ENCODE peak calls at places on chromosomes 2 and 18, in nine cellular contexts. J is PC-3, X is pancreas, A is A549, B is endodermal cell, C is GM20000, O is fibroblast of lung, U is K562, K is fibroblast of pulmonary artery. Y is an unnamed sample.

GRCh38 chr2:11450791-11451190 is 15.2 kb downstream of the E2F6 start:
- DNase-seq in J (no peak), O (no peak), A (no peak), U (no peak), X (no peak), K (no peak), B (no peak), C (no peak), Y (no peak)

GRCh38 chr2:1588994-1589611 is 155.2 kb downstream of the PXDN start:
- DNase-seq in U (no peak), J (no peak), K (no peak), A (no peak), X (no peak), C (no peak), O (no peak), B (peak), Y (peak)

GRCh38 chr2:49770919-49771318 is 616.6 kb upstream of the FSHR start:
- DNase-seq in A (no peak), B (peak), X (peak), O (no peak), K (peak), C (peak), U (no peak), J (peak), Y (peak)

GRCh38 chr2:177315303-177315887 is 50.9 kb upstream of the NFE2L2 start:
- DNase-seq in O (peak), U (no peak), J (no peak), K (no peak), B (peak), C (no peak), A (no peak), X (no peak), Y (no peak)

GRCh38 chr2:196939381-196939780 is 12.9 kb upstream of the PGAP1 start:
- DNase-seq in K (peak), O (peak), J (peak), A (no peak), B (no peak), C (no peak), X (no peak), U (no peak), Y (peak)

GRCh38 chr2:70745276-70745675 is 22.7 kb downstream of the ADD2 start:
- DNase-seq in B (no peak), K (no peak), C (no peak), O (no peak), U (no peak), A (no peak), J (no peak), X (no peak), Y (no peak)

GRCh38 chr2:234910186-234910679 is 41.6 kb upstream of the SH3BP4 start:
- DNase-seq in K (no peak), J (no peak), X (no peak), B (no peak), U (no peak), O (no peak), C (no peak), A (no peak), Y (no peak)

GRCh38 chr2:14273650-14274049 is 358.9 kb upstream of the LRATD1 start:
- DNase-seq in B (no peak), U (no peak), K (no peak), X (no peak), O (no peak), J (no peak), A (no peak), C (no peak), Y (no peak)

GRCh38 chr2:190159453-190159852 is 96.9 kb upstream of the MSTN start:
- DNase-seq in A (no peak), J (no peak), X (no peak), O (peak), C (no peak), U (no peak), K (peak), B (no peak), Y (peak)

GRCh38 chr18:44654555-44654954 is 26.1 kb upstream of the SETBP1 start:
- DNase-seq in J (peak), C (no peak), U (no peak), B (no peak), K (peak), X (no peak), A (no peak), O (peak), Y (peak)

GRCh38 chr18:31566576-31567306 is 24.9 kb upstream of the TTR start:
- DNase-seq in U (no peak), X (no peak), J (peak), K (no peak), B (no peak), O (no peak), A (no peak), C (no peak), Y (no peak)

GRCh38 chr18:45467307-45467706 is 148.0 kb upstream of the SLC14A2 start:
- DNase-seq in J (no peak), C (no peak), A (no peak), U (no peak), K (no peak), O (no peak), X (no peak), B (no peak), Y (no peak)

GRCh38 chr2:239238839-239239606 is 161.8 kb downstream of the HDAC4 start:
- DNase-seq in C (no peak), A (no peak), X (no peak), O (no peak), U (no peak), B (peak), K (no peak), J (no peak), Y (no peak)

GRCh38 chr2:15494877-15495276 is 66.3 kb downstream of the NBAS start:
- DNase-seq in C (no peak), X (no peak), B (no peak), O (no peak), K (no peak), A (no peak), J (no peak), U (no peak), Y (no peak)

GRCh38 chr2:1658394-1659151 is 85.7 kb downstream of the PXDN start:
- DNase-seq in X (no peak), A (no peak), J (no peak), U (no peak), K (no peak), B (peak), C (no peak), O (no peak), Y (no peak)

GRCh38 chr2:155382781-155383180 is 684.3 kb downstream of the KCNJ3 start:
- DNase-seq in O (no peak), B (no peak), C (no peak), X (no peak), U (no peak), A (no peak), J (no peak), K (no peak), Y (no peak)

GRCh38 chr2:241692448-241692847 is 5.8 kb upstream of the DTYMK start:
- DNase-seq in K (peak), A (no peak), B (no peak), O (peak), X (no peak), J (peak), U (no peak), C (no peak), Y (peak)

GRCh38 chr18:23387265-23387664 is 65.8 kb upstream of the RIOK3 start:
- DNase-seq in J (no peak), B (peak), X (no peak), O (no peak), A (no peak), K (no peak), C (no peak), U (no peak), Y (no peak)

GRCh38 chr2:14975401-14975800 is 342.9 kb downstream of the LRATD1 start:
- DNase-seq in O (peak), U (no peak), X (no peak), C (no peak), K (no peak), B (no peak), J (peak), A (no peak), Y (no peak)

GRCh38 chr2:1082456-1083205 is 132.0 kb downstream of the SNTG2 start:
- DNase-seq in C (no peak), K (no peak), J (no peak), O (no peak), B (peak), X (no peak), U (no peak), A (no peak), Y (no peak)

GRCh38 chr2:126996378-126996699 is 97.6 kb downstream of the TEX51 start:
- DNase-seq in K (no peak), B (no peak), X (no peak), O (no peak), U (no peak), C (no peak), J (no peak), A (no peak), Y (no peak)

GRCh38 chr2:126999342-126999741 is 100.7 kb downstream of the TEX51 start:
- DNase-seq in J (no peak), B (no peak), A (no peak), K (no peak), U (no peak), O (no peak), X (no peak), C (no peak), Y (no peak)

GRCh38 chr2:126994340-126994777 is 95.7 kb downstream of the TEX51 start:
- DNase-seq in U (peak), B (no peak), J (no peak), A (no peak), K (no peak), C (no peak), X (no peak), O (no peak), Y (no peak)

GRCh38 chr2:126998486-126998885 is 99.8 kb downstream of the TEX51 start:
- DNase-seq in K (no peak), C (no peak), A (no peak), X (no peak), J (no peak), O (no peak), U (no peak), B (no peak), Y (no peak)

GRCh38 chr2:126995652-126996377 is 97.1 kb downstream of the TEX51 start:
- DNase-seq in O (no peak), U (no peak), X (no peak), C (no peak), J (no peak), K (no peak), A (no peak), B (no peak), Y (no peak)
- TF ChIP-seq CTCF in O (no peak), U (no peak), X (no peak), C (no peak), J (no peak), K (no peak), A (no peak), B (no peak), Y (no peak)

DNA sequence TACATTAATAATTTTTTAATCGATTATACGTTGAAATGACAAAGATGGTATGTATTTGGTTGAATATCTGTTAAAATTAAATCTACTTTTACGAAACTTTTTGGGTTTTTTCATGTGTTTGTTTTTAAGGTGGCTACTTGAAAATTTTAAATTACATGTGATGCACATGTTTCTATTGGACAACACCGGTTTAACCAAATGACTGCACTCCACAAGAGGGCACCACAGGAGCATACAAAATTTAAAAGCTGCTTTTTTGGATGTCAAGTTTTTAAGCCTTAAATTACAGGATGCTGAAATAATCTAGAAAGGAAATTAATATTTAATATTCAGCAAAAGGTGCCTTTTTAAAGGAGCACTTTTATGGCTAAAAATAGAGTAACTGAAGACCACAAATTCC is 98.7 kb downstream of the ACVR1 start:
- DNase-seq in J (peak), O (peak), U (peak), C (peak), X (no peak), A (peak), B (peak), K (peak), Y (peak)
- TF ChIP-seq CTCF in J (peak), O (peak), U (peak), C (peak), X (peak), A (peak), B (peak), K (peak), Y (peak)

GRCh38 chr2:3662239-3662638 is 4.2 kb downstream of the ALLC start:
- DNase-seq in O (no peak), J (no peak), C (no peak), X (no peak), U (no peak), K (no peak), A (no peak), B (peak), Y (no peak)
- TF ChIP-seq CTCF in O (no peak), J (no peak), C (no peak), X (no peak), U (peak), K (no peak), A (peak), B (peak), Y (peak)

DNA sequence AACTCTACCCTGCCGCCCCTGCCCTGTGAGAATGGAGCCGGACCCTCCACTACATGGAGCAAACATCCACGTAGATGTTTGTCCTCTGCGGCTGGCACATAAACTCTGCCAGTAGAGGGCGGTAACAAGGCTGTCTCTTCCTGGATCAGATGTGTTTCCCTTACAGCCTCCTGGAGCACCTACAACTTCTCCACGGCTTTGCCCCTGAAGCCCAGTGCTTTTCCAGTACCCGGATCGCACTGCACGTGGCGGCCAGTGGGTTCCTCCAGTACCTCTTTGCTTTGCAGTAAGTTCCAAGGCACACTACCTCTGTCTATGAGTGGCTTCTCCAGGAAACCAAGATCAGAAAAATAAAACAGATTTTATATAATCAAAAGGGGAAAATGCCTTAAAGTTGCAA is 651.3 kb downstream of the DCDC2C start:
- DNase-seq in U (peak), X (peak), A (no peak), J (peak), K (peak), B (peak), C (peak), O (no peak), Y (no peak)
- TF ChIP-seq CTCF in U (no peak), X (peak), A (no peak), J (peak), K (no peak), B (peak), C (no peak), O (no peak), Y (no peak)

DNA sequence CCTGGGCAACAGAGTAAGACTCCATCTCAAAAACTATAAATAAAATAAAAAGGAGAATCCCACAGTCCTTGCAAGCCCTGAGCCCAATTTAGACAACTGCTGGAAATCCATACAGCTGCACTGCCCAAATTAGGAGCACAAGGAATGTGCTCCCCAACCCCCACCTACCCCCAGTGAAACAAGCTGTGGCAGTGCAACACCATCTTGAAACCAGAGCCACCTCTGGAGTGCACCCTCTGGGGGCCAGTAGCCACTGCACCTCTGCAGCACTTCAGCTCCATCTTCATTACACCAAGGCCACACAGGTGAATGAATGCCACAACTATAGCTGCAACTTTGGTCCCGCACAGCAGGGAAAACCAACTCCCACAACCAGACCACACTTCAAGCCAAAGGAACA is 37.3 kb downstream of the USP34 start:
- DNase-seq in J (no peak), O (no peak), A (no peak), U (no peak), K (no peak), B (no peak), C (no peak), X (no peak), Y (no peak)
- TF ChIP-seq CTCF in J (no peak), O (no peak), A (no peak), U (no peak), K (no peak), B (peak), C (no peak), X (no peak), Y (no peak)

GRCh38 chr2:102950547-102950946 is 188.7 kb downstream of the TMEM182 start:
- DNase-seq in J (peak), C (no peak), X (no peak), U (no peak), A (no peak), O (no peak), K (no peak), B (no peak), Y (no peak)
- TF ChIP-seq CTCF in J (no peak), C (no peak), X (no peak), U (no peak), A (no peak), O (no peak), K (no peak), B (no peak), Y (no peak)

Y was measured in cardiac fibroblast.